ENCODE peak calls at places on chromosomes 3 and 15, in seven cellular contexts. H, C, U, N, X, F and Z are unnamed samples.

GRCh38 chr15:29671308-29671981 is 150.8 kb downstream of the TJP1 start:
- DNase-seq in F (no peak), X (no peak), C (no peak), H (no peak), U (no peak), N (peak), Z (no peak)

GRCh38 chr3:170054204-170054603 is 16.4 kb downstream of the GPR160 start:
- DNase-seq in F (peak), N (no peak), H (no peak), X (no peak), C (no peak), U (no peak), Z (no peak)

GRCh38 chr3:146590521-146590920 is 14.6 kb downstream of the PLSCR5 start:
- DNase-seq in U (no peak), F (peak), N (no peak), X (no peak), C (no peak), H (no peak), Z (no peak)

GRCh38 chr3:31173118-31173718 is 278.8 kb upstream of the GADL1 start:
- DNase-seq in F (no peak), U (no peak), H (no peak), X (no peak), N (no peak), C (no peak), Z (no peak)

GRCh38 chr3:20857636-20858035 is 671.6 kb upstream of the SGO1 start:
- DNase-seq in N (no peak), U (no peak), X (no peak), F (no peak), C (no peak), H (no peak), Z (no peak)

GRCh38 chr15:44662478-44663409 is 718 bp downstream of the SPG11 start:
- DNase-seq in N (peak), H (no peak), X (no peak), C (peak), U (peak), F (no peak), Z (no peak)

GRCh38 chr15:25188051-25188450 is 233.3 kb downstream of the SNRPN start:
- DNase-seq in U (no peak), X (no peak), H (no peak), F (no peak), C (no peak), N (no peak), Z (no peak)

GRCh38 chr15:31252386-31252785 is 74.2 kb upstream of the KLF13 start:
- DNase-seq in H (no peak), U (no peak), N (no peak), C (no peak), X (no peak), F (no peak), Z (no peak)

GRCh38 chr3:157354722-157355121 is 81.9 kb upstream of the PTX3 start:
- DNase-seq in X (no peak), N (no peak), F (peak), U (no peak), H (no peak), C (no peak), Z (no peak)